ENCODE peak calls at places on chromosomes 5 and 9, in six cellular contexts. S is fibroblast of pulmonary artery; T is fibroblast of the aortic adventitia; H is stimulated activated CD8-positive, alpha-beta memory T cell treated with anti-CD3 and anti-CD28 coated beads, Interleukin-2, amount 100 ng/mL, for 48 hours; N is activated CD8-positive, alpha-beta memory T cell treated with anti-CD3 and anti-CD28 coated beads for 48 hours; R is H7. G is an unnamed sample.

GRCh38 chr9:95857122-95857521 is 18.4 kb upstream of the ERCC6L2 start:
- DNase-seq in S (peak), T (peak), H (no peak), N (no peak), R (no peak), G (no peak)

GRCh38 chr5:169161022-169161680 is 139.8 kb downstream of the SLIT3 start:
- DNase-seq in S (peak), T (peak), H (no peak), N (no peak), R (peak), G (no peak)

GRCh38 chr5:134651531-134651930 is 2.9 kb downstream of the SEC24A start:
- DNase-seq in S (no peak), T (no peak), H (no peak), N (no peak), R (no peak), G (no peak)

GRCh38 chr9:745761-746414 is 95.6 kb upstream of the DMRT1 start:
- DNase-seq in S (no peak), T (no peak), H (no peak), N (no peak), R (no peak), G (no peak)

GRCh38 chr5:96381526-96381925 is 51.5 kb downstream of the PCSK1 start:
- DNase-seq in S (no peak), T (no peak), H (no peak), N (no peak), R (no peak), G (no peak)

GRCh38 chr5:178113841-178114324 is 551 bp downstream of the N4BP3 start:
- DNase-seq in S (no peak), T (no peak), H (no peak), N (no peak), R (peak), G (peak)

GRCh38 chr9:133119039-133119438 is 2.0 kb downstream of the RALGDS start:
- DNase-seq in S (no peak), T (no peak), H (no peak), N (no peak), R (no peak), G (no peak)

GRCh38 chr5:101482931-101483330 is 579.8 kb upstream of the ST8SIA4 start:
- DNase-seq in S (no peak), T (no peak), H (no peak), N (no peak), R (no peak), G (no peak)

GRCh38 chr5:136064510-136064909 is 35.7 kb downstream of the TGFBI start:
- DNase-seq in S (no peak), T (peak), H (no peak), N (no peak), R (no peak), G (no peak)

GRCh38 chr5:1445313-1445894 is at the start of gene SLC6A3:
- DNase-seq in S (peak), T (no peak), H (peak), N (no peak), R (peak), G (no peak)

GRCh38 chr5:55427157-55427556 is 107.6 kb downstream of the PLPP1 start:
- DNase-seq in S (peak), T (peak), H (no peak), N (no peak), R (no peak), G (no peak)

GRCh38 chr5:146805099-146805498 is 73.5 kb downstream of the PPP2R2B start:
- DNase-seq in S (no peak), T (no peak), H (no peak), N (no peak), R (peak), G (no peak)

GRCh38 chr9:87569008-87569908 is 71.6 kb downstream of the DAPK1 start:
- DNase-seq in S (peak), T (peak), H (no peak), N (no peak), R (no peak), G (no peak)

GRCh38 chr9:127112683-127113539 is 9.5 kb downstream of the ANGPTL2 start:
- DNase-seq in S (no peak), T (peak), H (no peak), N (no peak), R (no peak), G (no peak)

GRCh38 chr5:32280656-32281081 is 32.1 kb downstream of the MTMR12 start:
- DNase-seq in S (no peak), T (no peak), H (no peak), N (no peak), R (no peak), G (peak)

GRCh38 chr9:105264380-105264779 is 19.9 kb downstream of the SLC44A1 start:
- DNase-seq in S (no peak), T (no peak), H (no peak), N (no peak), R (no peak), G (no peak)

GRCh38 chr9:135134253-135135028 is 47.0 kb downstream of the OLFM1 start:
- DNase-seq in S (no peak), T (no peak), H (no peak), N (no peak), R (no peak), G (peak)

GRCh38 chr9:35690447-35691324 is 961 bp upstream of the TPM2 start:
- DNase-seq in S (peak), T (peak), H (peak), N (no peak), R (peak), G (no peak)

GRCh38 chr9:4365055-4365454 is 65.2 kb upstream of the GLIS3 start:
- DNase-seq in S (no peak), T (no peak), H (no peak), N (no peak), R (no peak), G (no peak)

GRCh38 chr9:17750285-17750684 is 171.4 kb downstream of the SH3GL2 start:
- DNase-seq in S (no peak), T (no peak), H (no peak), N (no peak), R (peak), G (no peak)

GRCh38 chr9:22037954-22038690 is 29.0 kb upstream of the CDKN2B start:
- DNase-seq in S (peak), T (peak), H (no peak), N (no peak), R (no peak), G (peak)

GRCh38 chr5:106985174-106985573 is 685.6 kb downstream of the EFNA5 start:
- DNase-seq in S (no peak), T (no peak), H (no peak), N (no peak), R (no peak), G (no peak)

GRCh38 chr9:135604437-135605237 is 34.7 kb downstream of the GLT6D1 start:
- DNase-seq in S (no peak), T (no peak), H (no peak), N (no peak), R (peak), G (no peak)

GRCh38 chr5:157603333-157604190 is 28.0 kb upstream of the ADAM19 start:
- DNase-seq in S (peak), T (peak), H (peak), N (no peak), R (no peak), G (no peak)

GRCh38 chr9:127742435-127743088 is 7.5 kb upstream of the TOR2A start:
- DNase-seq in S (peak), T (peak), H (no peak), N (no peak), R (peak), G (no peak)

GRCh38 chr9:124098141-124098905 is 86.8 kb downstream of the LHX2 start:
- DNase-seq in S (no peak), T (no peak), H (no peak), N (no peak), R (no peak), G (no peak)

GRCh38 chr9:72315089-72315509 is 49.9 kb downstream of the ZFAND5 start:
- DNase-seq in S (peak), T (peak), H (no peak), N (no peak), R (no peak), G (no peak)

GRCh38 chr5:179914032-179914755 is 6.5 kb upstream of the TBC1D9B start:
- DNase-seq in S (peak), T (peak), H (no peak), N (no peak), R (no peak), G (no peak)

GRCh38 chr9:136685792-136686533 is 1.3 kb downstream of the AGPAT2 start:
- DNase-seq in S (no peak), T (peak), H (no peak), N (no peak), R (no peak), G (no peak)

G was measured in RPMI8226.